ENCODE peak calls at places on chromosomes 3 and 15, in nine cellular contexts. E is pancreas, J is left ventricle myocardium inferior, B is heart right ventricle, W is mammary epithelial cell, O is neural progenitor cell, V is Panc1, T is endodermal cell, Y is endothelial cell of umbilical vein. R is an unnamed sample.

GRCh38 chr3:128408693-128409620 is 57.7 kb downstream of the DNAJB8 start:
- DNase-seq in E (no peak), J (peak; percentile 43), B (peak; percentile 48), W (no peak), O (no peak), V (no peak), T (peak; percentile 70), Y (no peak), R (no peak)

GRCh38 chr3:69411331-69411730 is 25.4 kb upstream of the FRMD4B start:
- DNase-seq in E (no peak), J (no peak), B (no peak), W (peak; percentile 93), O (no peak), V (no peak), T (no peak), Y (peak; percentile 92), R (no peak)

GRCh38 chr3:127370906-127371305 is 83.1 kb upstream of the PRR20G start:
- DNase-seq in E (no peak), J (no peak), B (no peak), W (no peak), O (no peak), V (no peak), T (no peak), Y (no peak), R (no peak)

GRCh38 chr15:44545934-44546802 is 9.2 kb downstream of the EIF3J start:
- DNase-seq in E (no peak), J (no peak), B (no peak), W (peak; percentile 37), O (no peak), V (no peak), T (no peak), Y (peak; percentile 39), R (peak; percentile 52)

GRCh38 chr15:46707452-46707851 is 1009.9 kb upstream of the SEMA6D start:
- DNase-seq in E (no peak), J (no peak), B (no peak), W (no peak), O (no peak), V (no peak), T (no peak), Y (no peak), R (no peak)

GRCh38 chr3:66012711-66013110 is 26.0 kb downstream of the MAGI1 start:
- DNase-seq in E (no peak), J (no peak), B (no peak), W (no peak), O (no peak), V (no peak), T (no peak), Y (no peak), R (no peak)

GRCh38 chr15:101233651-101234281 is 18.1 kb downstream of the CHSY1 start:
- DNase-seq in E (no peak), J (no peak), B (no peak), W (peak; percentile 57), O (no peak), V (no peak), T (no peak), Y (no peak), R (no peak)

GRCh38 chr3:156535162-156535627 is 19.7 kb downstream of the SSR3 start:
- DNase-seq in E (no peak), J (peak; percentile 52), B (peak; percentile 25), W (peak; percentile 93), O (no peak), V (no peak), T (peak; percentile 71), Y (peak; percentile 94), R (peak; percentile 63)

GRCh38 chr3:108497271-108497670 is 13.1 kb downstream of the MYH15 start:
- DNase-seq in E (no peak), J (no peak), B (no peak), W (no peak), O (no peak), V (no peak), T (no peak), Y (no peak), R (no peak)

GRCh38 chr15:92930776-92931175 is 30.7 kb downstream of the CHD2 start:
- DNase-seq in E (no peak), J (no peak), B (no peak), W (peak; percentile 69), O (no peak), V (no peak), T (no peak), Y (no peak), R (no peak)

GRCh38 chr3:194285024-194285858 is 65.9 kb downstream of the CPN2 start:
- DNase-seq in E (no peak), J (no peak), B (no peak), W (peak; percentile 38), O (no peak), V (no peak), T (peak; percentile 35), Y (no peak), R (peak; percentile 2)

GRCh38 chr3:129063091-129063640 is 2.6 kb downstream of the GP9 start:
- DNase-seq in E (peak; percentile 17), J (no peak), B (no peak), W (no peak), O (no peak), V (no peak), T (peak; percentile 35), Y (no peak), R (no peak)

GRCh38 chr3:101143002-101143401 is 149.8 kb upstream of the ABI3BP start:
- DNase-seq in E (no peak), J (no peak), B (no peak), W (no peak), O (no peak), V (no peak), T (no peak), Y (no peak), R (no peak)

GRCh38 chr3:110430146-110430545 is 641.5 kb upstream of the NECTIN3 start:
- DNase-seq in E (no peak), J (no peak), B (no peak), W (no peak), O (no peak), V (no peak), T (no peak), Y (no peak), R (no peak)

GRCh38 chr15:83215306-83215705 is 7.7 kb upstream of the HDGFL3 start:
- DNase-seq in E (no peak), J (no peak), B (no peak), W (no peak), O (no peak), V (no peak), T (no peak), Y (no peak), R (no peak)

GRCh38 chr3:25573386-25574171 is 91.1 kb downstream of the TOP2B start:
- DNase-seq in E (no peak), J (no peak), B (no peak), W (no peak), O (no peak), V (no peak), T (no peak), Y (no peak), R (no peak)

GRCh38 chr3:173066044-173066679 is 74.9 kb downstream of the SPATA16 start:
- DNase-seq in E (no peak), J (no peak), B (no peak), W (no peak), O (peak; percentile 6), V (no peak), T (no peak), Y (no peak), R (no peak)

GRCh38 chr3:50648297-50648696 is 26.4 kb upstream of the DOCK3 start:
- DNase-seq in E (no peak), J (no peak), B (no peak), W (no peak), O (peak; percentile 35), V (no peak), T (peak; percentile 73), Y (no peak), R (no peak)

GRCh38 chr3:56864090-56864489 is 62.3 kb upstream of the ARHGEF3 start:
- DNase-seq in E (no peak), J (no peak), B (no peak), W (no peak), O (no peak), V (no peak), T (no peak), Y (no peak), R (no peak)

GRCh38 chr3:27666708-27667107 is 55.4 kb downstream of the EOMES start:
- DNase-seq in E (no peak), J (peak; percentile 56), B (peak; percentile 66), W (no peak), O (peak; percentile 94), V (no peak), T (peak; percentile 92), Y (no peak), R (peak; percentile 65)

DNA sequence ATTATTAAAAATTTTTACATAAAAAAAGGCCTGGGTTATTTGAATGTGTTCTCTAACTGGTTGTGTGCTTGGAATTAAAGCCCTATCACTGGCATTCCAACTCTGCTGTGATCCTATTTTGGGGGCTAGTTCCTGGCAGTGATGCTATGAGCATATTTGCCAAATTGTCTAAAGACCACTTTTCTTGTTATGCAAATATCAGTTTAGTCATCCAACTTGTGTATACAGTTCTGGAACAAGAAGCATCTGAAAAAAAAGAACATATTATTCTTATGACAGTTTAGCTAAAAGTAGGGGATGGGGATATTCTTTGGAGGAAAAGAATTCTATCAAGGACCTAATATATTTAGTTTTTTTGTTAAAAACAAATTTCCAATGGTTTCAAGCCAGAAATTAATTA is 243.5 kb upstream of the ZNF717 start:
- DNase-seq in E (no peak), J (no peak), B (no peak), W (no peak), O (no peak), V (no peak), T (no peak), Y (no peak), R (no peak)
- H3K27ac ChIP-seq in E (no peak overlapping the region), J (no peak overlapping the region), B (no peak overlapping the region), W (no peak overlapping the region), O (no peak overlapping the region), V (no peak overlapping the region), T (no peak overlapping the region), Y (no peak overlapping the region), R (no peak overlapping the region)

DNA sequence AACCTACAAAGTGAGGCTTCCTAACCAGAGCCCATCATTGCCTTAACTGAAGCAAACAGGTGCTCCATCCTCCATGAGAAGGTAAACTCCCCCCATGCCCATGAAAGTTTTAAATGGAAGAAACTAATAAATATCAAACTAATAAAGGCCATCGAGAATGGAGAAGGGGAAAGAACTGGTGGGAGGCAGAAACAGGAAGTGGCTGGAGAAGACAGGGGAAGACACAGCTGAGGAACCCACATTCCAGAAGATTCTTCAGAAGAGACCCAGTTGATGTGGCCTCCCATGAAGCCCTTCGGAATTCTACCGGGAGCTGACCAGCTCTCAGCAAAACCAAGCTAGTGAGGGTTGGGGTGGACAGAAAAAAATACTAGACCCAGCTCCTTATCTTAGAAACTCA is 41.7 kb downstream of the SH3BP5 start:
- DNase-seq in E (no peak), J (no peak), B (no peak), W (no peak), O (no peak), V (no peak), T (no peak), Y (no peak), R (no peak)
- H3K4me1 ChIP-seq in E (no peaks in the 10 kb centered on the region), J (peaks cover 60% of the 10 kb centered on the region), B (peaks cover 93% of the 10 kb centered on the region), W (peaks cover 5% of the 10 kb centered on the region), O (no peaks in the 10 kb centered on the region), V (no peaks in the 10 kb centered on the region), T (no peaks in the 10 kb centered on the region), Y (peaks cover 42% of the 10 kb centered on the region), R (peaks cover 34% of the 10 kb centered on the region)

GRCh38 chr3:152281032-152281713 is 12.4 kb downstream of the MBNL1 start:
- DNase-seq in E (no peak), J (no peak), B (no peak), W (no peak), O (no peak), V (no peak), T (no peak), Y (no peak), R (no peak)
- H3K27ac ChIP-seq in E (no peak overlapping the region), J (peak overlapping the region; percentile 99), B (peak overlapping the region; percentile 57), W (no peak overlapping the region), O (no peak overlapping the region), V (no peak overlapping the region), T (no peak overlapping the region), Y (no peak overlapping the region), R (peak overlapping the region; percentile 99)

GRCh38 chr15:39127925-39128617 is 452.8 kb upstream of the THBS1 start:
- DNase-seq in E (no peak), J (no peak), B (no peak), W (peak; percentile 82), O (peak; percentile 16), V (peak; percentile 89), T (peak; percentile 69), Y (peak; percentile 98), R (no peak)
- H3K4me1 ChIP-seq in E (peaks cover 20% of the 10 kb centered on the region), J (peaks cover 29% of the 10 kb centered on the region), B (peaks cover 47% of the 10 kb centered on the region), W (peaks cover 80% of the 10 kb centered on the region), O (peaks cover 9% of the 10 kb centered on the region), V (peaks cover 24% of the 10 kb centered on the region), T (no peaks in the 10 kb centered on the region), Y (peaks cover 83% of the 10 kb centered on the region), R (no peaks in the 10 kb centered on the region)

R was measured in psoas muscle.